ENCODE peak calls at places on chromosomes 12 and 14, in six cellular contexts. R, E, C, J, O and D are unnamed samples.

GRCh38 chr12:21551811-21552469 is 25.8 kb downstream of the SPX start:
- DNase-seq in J (no peak), C (no peak), R (no peak), E (no peak), O (no peak), D (no peak)

GRCh38 chr12:5166976-5167375 is 123.3 kb downstream of the KCNA5 start:
- DNase-seq in O (no peak), J (no peak), E (no peak), R (no peak), C (no peak), D (no peak)

GRCh38 chr12:42213954-42214426 is 24.1 kb downstream of the YAF2 start:
- DNase-seq in R (peak; percentile 11), O (no peak), C (no peak), E (peak; percentile 9), J (no peak), D (no peak)

GRCh38 chr12:96195845-96196451 is 1.8 kb downstream of the ELK3 start:
- DNase-seq in R (peak; percentile 75), J (no peak), E (no peak), O (peak; percentile 19), C (peak; percentile 40), D (peak; percentile 54)

GRCh38 chr14:104302794-104303405 is 164.5 kb downstream of the KIF26A start:
- DNase-seq in E (no peak), J (no peak), C (no peak), R (no peak), O (no peak), D (no peak)

GRCh38 chr14:54625158-54625557 is 58.2 kb downstream of the SAMD4A start:
- DNase-seq in E (no peak), J (no peak), O (no peak), C (no peak), R (no peak), D (no peak)

GRCh38 chr12:31368666-31369361 is 42.9 kb upstream of the SINHCAF start:
- DNase-seq in E (peak; percentile 64), C (no peak), R (peak; percentile 83), O (no peak), J (no peak), D (peak; percentile 24)

GRCh38 chr14:68574461-68574860 is 218.4 kb downstream of the ZFP36L1 start:
- DNase-seq in J (no peak), E (no peak), O (no peak), C (no peak), R (no peak), D (no peak)

GRCh38 chr12:93177208-93178153 is 200.2 kb upstream of the NUDT4 start:
- DNase-seq in R (no peak), C (no peak), E (peak; percentile 33), J (no peak), O (no peak), D (no peak)

GRCh38 chr14:76698191-76698590 is 63.1 kb upstream of the VASH1 start:
- DNase-seq in R (no peak), C (no peak), O (no peak), E (no peak), J (no peak), D (no peak)

GRCh38 chr12:113524495-113524894 is 52.8 kb upstream of the LHX5 start:
- DNase-seq in C (no peak), E (no peak), O (no peak), J (no peak), R (no peak), D (no peak)

GRCh38 chr12:75560167-75560566 is 48.8 kb upstream of the KRR1 start:
- DNase-seq in E (peak; percentile 45), C (no peak), R (no peak), J (peak; percentile 7), O (no peak), D (peak; percentile 14)